ENCODE peak calls at places on chromosomes 5 and 9, in eight cellular contexts. E is A549, G is GM06990, D is IMR-90, J is choroid plexus epithelial cell, V is PC-9, B is kidney epithelial cell, A is AG04449. W is an unnamed sample.

GRCh38 chr9:121642758-121643157 is 8.7 kb upstream of the DAB2IP start:
- DNase-seq in V (no peak), G (no peak), D (no peak), J (no peak), A (no peak), B (no peak), E (no peak), W (no peak)

GRCh38 chr5:73592546-73592945 is 27.0 kb downstream of the UTP15 start:
- DNase-seq in E (no peak), G (no peak), D (peak), B (no peak), A (no peak), J (peak), V (no peak), W (no peak)

GRCh38 chr5:148586796-148587195 is 67.5 kb downstream of the HTR4 start:
- DNase-seq in J (no peak), B (no peak), A (no peak), D (no peak), G (no peak), V (no peak), E (no peak), W (no peak)

GRCh38 chr5:7805379-7805778 is 45.6 kb downstream of the CFAP90 start:
- DNase-seq in A (no peak), B (no peak), V (peak), D (peak), E (no peak), J (peak), G (no peak), W (no peak)

GRCh38 chr9:38186372-38187115 is 117.5 kb upstream of the SHB start:
- DNase-seq in J (peak), E (no peak), V (no peak), A (no peak), G (no peak), B (no peak), D (no peak), W (no peak)

GRCh38 chr5:124706729-124707361 is 39.6 kb downstream of the ZNF608 start:
- DNase-seq in D (peak), E (no peak), B (no peak), G (no peak), A (no peak), V (no peak), J (peak), W (no peak)

GRCh38 chr5:174045470-174046025 is at the start of gene NSG2:
- DNase-seq in J (peak), A (peak), D (peak), B (peak), G (peak), V (peak), E (peak), W (peak)

GRCh38 chr5:6264394-6264793 is 114.0 kb downstream of the MED10 start:
- DNase-seq in J (no peak), B (no peak), E (no peak), D (no peak), V (no peak), A (no peak), G (no peak), W (no peak)

GRCh38 chr5:19531374-19531952 is 456.5 kb downstream of the CDH18 start:
- DNase-seq in D (no peak), V (peak), E (no peak), B (peak), J (no peak), G (no peak), A (no peak), W (peak)

GRCh38 chr9:18920685-18921084 is 112.3 kb downstream of the SAXO1 start:
- DNase-seq in D (peak), J (no peak), V (no peak), A (no peak), B (no peak), G (no peak), E (no peak), W (no peak)

GRCh38 chr5:176793343-176793699 is 17.0 kb upstream of the UNC5A start:
- DNase-seq in D (no peak), E (no peak), V (peak), G (no peak), J (no peak), B (no peak), A (no peak), W (no peak)

GRCh38 chr5:172186114-172186695 is 1.8 kb downstream of the STK10 start:
- DNase-seq in D (no peak), J (no peak), V (no peak), B (no peak), G (no peak), E (no peak), A (no peak), W (no peak)

GRCh38 chr5:67160985-67161384 is 35.6 kb downstream of the CD180 start:
- DNase-seq in A (peak), G (no peak), V (peak), E (peak), B (peak), J (peak), D (peak), W (no peak)

GRCh38 chr9:136141716-136142415 is 23.2 kb upstream of the TMEM250 start:
- DNase-seq in G (no peak), B (no peak), D (no peak), J (no peak), A (no peak), V (no peak), E (no peak), W (no peak)

GRCh38 chr5:44888435-44888834 is 79.7 kb downstream of the MRPS30 start:
- DNase-seq in J (no peak), B (no peak), A (no peak), E (no peak), G (no peak), V (no peak), D (no peak), W (no peak)

GRCh38 chr9:107712390-107712789 is 222.8 kb upstream of the KLF4 start:
- DNase-seq in D (peak), B (peak), A (no peak), G (no peak), V (peak), E (peak), J (peak), W (peak)

GRCh38 chr5:174176511-174176910 is 131.0 kb downstream of the NSG2 start:
- DNase-seq in B (no peak), J (no peak), E (no peak), A (no peak), G (no peak), V (no peak), D (no peak), W (no peak)

GRCh38 chr5:18069790-18070189 is 435.5 kb downstream of the TAF11L14 start:
- DNase-seq in D (no peak), B (no peak), G (no peak), J (no peak), E (no peak), V (no peak), A (no peak), W (no peak)

GRCh38 chr5:36694351-36694750 is 87.9 kb downstream of the SLC1A3 start:
- DNase-seq in A (no peak), V (no peak), D (peak), B (no peak), G (no peak), E (no peak), J (peak), W (no peak)

GRCh38 chr9:4226331-4227250 is 73.3 kb downstream of the GLIS3 start:
- DNase-seq in B (no peak), J (no peak), A (no peak), V (peak), G (no peak), E (no peak), D (peak), W (no peak)

GRCh38 chr5:135950611-135951010 is 4.2 kb downstream of the LECT2 start:
- DNase-seq in D (peak), J (peak), E (no peak), B (no peak), A (peak), G (no peak), V (no peak), W (no peak)

GRCh38 chr9:124359841-124360240 is 55.4 kb downstream of the PSMB7 start:
- DNase-seq in V (no peak), B (no peak), D (no peak), G (no peak), E (no peak), A (no peak), J (no peak), W (no peak)

GRCh38 chr9:98129451-98129881 is 10.4 kb upstream of the TRIM14 start:
- DNase-seq in V (no peak), G (no peak), E (no peak), D (peak), J (peak), A (no peak), B (no peak), W (no peak)

GRCh38 chr5:33049845-33050244 is 338.7 kb downstream of the NPR3 start:
- DNase-seq in A (peak), B (peak), D (peak), J (peak), E (peak), V (peak), G (no peak), W (peak)

GRCh38 chr9:127874301-127875216 is 2.9 kb downstream of the AK1 start:
- DNase-seq in G (no peak), D (no peak), B (no peak), V (peak), A (no peak), J (no peak), E (no peak), W (no peak)

GRCh38 chr9:127872492-127873222 is 4.8 kb downstream of the AK1 start:
- DNase-seq in J (no peak), G (no peak), B (no peak), V (no peak), A (no peak), E (no peak), D (no peak), W (no peak)

GRCh38 chr9:127875306-127875966 is 2.0 kb downstream of the AK1 start:
- DNase-seq in B (no peak), A (no peak), D (peak), J (peak), V (no peak), E (no peak), G (no peak), W (no peak)

GRCh38 chr9:127873223-127873691 is 4.2 kb downstream of the AK1 start:
- DNase-seq in J (no peak), B (no peak), E (no peak), A (no peak), V (no peak), D (no peak), G (no peak), W (no peak)

DNA sequence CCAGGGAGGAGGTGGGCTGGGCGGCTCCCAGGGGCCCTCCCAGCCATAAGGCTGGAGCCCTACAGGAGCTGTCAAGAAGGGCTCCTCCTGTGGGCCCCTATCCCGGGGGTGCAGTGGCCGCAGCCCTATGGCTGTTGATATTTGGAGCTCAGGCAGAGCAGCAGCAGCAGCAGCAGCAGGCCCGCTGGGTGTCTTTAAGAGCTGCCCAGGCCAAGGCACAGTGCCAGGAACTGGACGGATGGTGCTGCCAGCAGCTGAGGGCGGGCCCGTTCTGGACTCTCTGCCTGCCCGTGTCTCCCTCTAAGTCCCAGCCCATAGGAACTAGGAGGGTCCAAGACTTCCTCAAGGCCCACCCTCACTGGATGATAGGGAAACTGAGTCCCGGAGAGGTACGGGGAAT is 3.6 kb downstream of the AK1 start:
- DNase-seq in J (no peak), D (no peak), V (no peak), A (no peak), B (no peak), E (no peak), G (no peak), W (no peak)
- H3K4me3 ChIP-seq in J (no peak), D (no peak), V (no peak), A (no peak), B (no peak), E (no peak), G (no peak), W (no peak)

GRCh38 chr5:119313207-119313606 is 42.6 kb upstream of the TNFAIP8 start:
- DNase-seq in A (no peak), G (no peak), J (no peak), D (no peak), V (no peak), B (no peak), E (no peak), W (no peak)

GRCh38 chr5:119309290-119309818 is 46.5 kb upstream of the TNFAIP8 start:
- DNase-seq in A (no peak), G (no peak), E (no peak), V (no peak), D (no peak), J (no peak), B (no peak), W (no peak)

GRCh38 chr5:119311688-119312087 is 44.1 kb upstream of the TNFAIP8 start:
- DNase-seq in E (no peak), V (no peak), D (no peak), G (no peak), A (no peak), B (no peak), J (no peak), W (no peak)

GRCh38 chr5:119313876-119314605 is 41.8 kb upstream of the TNFAIP8 start:
- DNase-seq in B (no peak), E (no peak), V (no peak), D (no peak), J (no peak), G (no peak), A (no peak), W (no peak)

GRCh38 chr5:119312403-119312802 is 43.4 kb upstream of the TNFAIP8 start:
- DNase-seq in B (no peak), J (no peak), D (no peak), A (no peak), G (no peak), E (no peak), V (no peak), W (no peak)
- TF ChIP-seq CTCF in B (no peak), J (no peak), D (no peak), A (no peak), G (peak), E (no peak), V (no peak), W (no peak)

GRCh38 chr9:69132391-69132790 is 41.7 kb upstream of the TJP2 start:
- DNase-seq in V (no peak), B (no peak), E (no peak), J (no peak), D (no peak), A (no peak), G (no peak), W (no peak)
- H3K4me3 ChIP-seq in V (no peak), B (no peak), E (no peak), J (no peak), D (no peak), A (no peak), G (no peak), W (no peak)

DNA sequence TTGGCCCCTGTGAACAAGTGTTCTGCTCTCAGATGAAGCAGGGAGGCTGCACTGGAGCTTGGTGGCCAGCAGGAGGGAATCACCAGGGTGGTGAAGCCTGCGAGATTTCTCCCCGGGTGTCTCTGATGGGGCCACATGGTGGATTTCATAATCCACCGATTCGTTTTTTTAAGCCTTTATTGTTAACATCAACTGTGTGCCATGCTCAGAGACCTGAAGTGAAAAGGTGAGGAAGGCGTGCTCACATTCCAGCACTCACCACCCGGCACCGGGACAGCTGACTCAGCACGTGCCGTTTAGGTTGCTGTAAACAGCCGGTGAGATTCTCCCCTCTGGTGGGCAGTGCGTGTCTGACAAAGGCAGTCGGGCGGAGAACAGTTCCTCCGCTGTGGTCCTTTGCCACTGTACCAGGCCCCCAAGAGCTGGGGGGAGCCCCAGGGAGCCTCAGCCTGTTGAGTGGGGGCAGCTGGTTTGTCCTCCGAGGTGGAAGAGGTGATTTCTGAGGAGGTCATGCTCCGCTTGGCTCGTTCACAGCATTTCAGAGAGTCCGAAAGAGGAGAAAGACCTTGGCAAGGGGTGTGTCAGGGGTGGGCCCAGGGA is 12.7 kb upstream of the AHRR start:
- DNase-seq in B (peak), E (peak), G (no peak), V (no peak), D (peak), A (no peak), J (peak), W (peak)
- TF ChIP-seq CTCF in B (no peak), E (no peak), G (no peak), V (peak), D (peak), A (peak), J (peak), W (peak)

DNA sequence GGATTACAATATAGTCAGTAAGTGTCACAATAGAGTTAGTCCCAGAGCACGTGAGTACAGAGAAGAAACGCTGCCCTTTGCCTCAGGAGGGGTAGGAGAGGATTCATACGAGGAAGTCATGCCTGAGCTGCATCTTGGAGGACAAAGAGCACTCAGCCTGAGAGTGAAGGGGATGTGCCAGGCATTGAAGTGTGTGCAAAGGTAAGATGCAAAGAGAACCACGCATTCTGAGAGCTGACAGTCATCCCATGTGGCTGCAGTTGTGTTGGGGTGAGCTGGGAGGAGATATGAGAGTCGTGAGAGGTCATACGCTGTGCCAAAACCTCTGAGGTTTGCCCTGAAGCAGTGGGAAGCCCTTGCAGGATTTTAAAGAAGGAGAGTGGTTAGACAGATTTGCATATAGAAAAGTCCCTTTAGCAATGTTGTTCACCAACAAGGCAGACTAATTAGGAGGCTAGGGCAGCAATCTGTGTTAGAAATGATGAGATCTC is 97.5 kb downstream of the PIP5K1B start:
- DNase-seq in B (no peak), J (no peak), E (no peak), D (no peak), A (no peak), V (no peak), G (peak), W (no peak)
- H3K4me3 ChIP-seq in B (no peak), J (no peak), E (no peak), D (no peak), A (no peak), V (no peak), G (no peak), W (no peak)